ENCODE peak calls at places on chromosomes 6 and 20, in ten cellular contexts. One of them, this sample, is unnamed.

GRCh38 chr6:138931660-138932059 is 56.4 kb downstream of the REPS1 start:
- DNase-seq in amniotic stem cell: no peak
- DNase-seq in CD4-positive, alpha-beta T cell: no peak
- DNase-seq in endothelial cell: no peak
- DNase-seq in midbrain: no peak
- DNase-seq in AML-193: no peak
- DNase-seq in stimulated activated CD4-positive, alpha-beta T cell treated with anti-CD3 and anti-CD28 coated beads, Interleukin-2, amount 100 ng/mL, for 24 hours: no peak
- DNase-seq in CD4-positive, CD25-positive, alpha-beta regulatory T cell: no peak
- DNase-seq in left ventricle myocardium superior: no peak
- DNase-seq in EL: no peak
- DNase-seq in this sample: no peak

GRCh38 chr6:41239467-41240159 is 11.5 kb downstream of the TREML4 start:
- DNase-seq in amniotic stem cell: no peak
- DNase-seq in CD4-positive, alpha-beta T cell: no peak
- DNase-seq in endothelial cell: peak
- DNase-seq in midbrain: no peak
- DNase-seq in AML-193: no peak
- DNase-seq in stimulated activated CD4-positive, alpha-beta T cell treated with anti-CD3 and anti-CD28 coated beads, Interleukin-2, amount 100 ng/mL, for 24 hours: no peak
- DNase-seq in CD4-positive, CD25-positive, alpha-beta regulatory T cell: no peak
- DNase-seq in left ventricle myocardium superior: no peak
- DNase-seq in EL: no peak
- DNase-seq in this sample: no peak

GRCh38 chr6:27209659-27210269 is 37.7 kb upstream of the PRSS16 start:
- DNase-seq in amniotic stem cell: no peak
- DNase-seq in CD4-positive, alpha-beta T cell: no peak
- DNase-seq in endothelial cell: no peak
- DNase-seq in midbrain: no peak
- DNase-seq in AML-193: no peak
- DNase-seq in stimulated activated CD4-positive, alpha-beta T cell treated with anti-CD3 and anti-CD28 coated beads, Interleukin-2, amount 100 ng/mL, for 24 hours: no peak
- DNase-seq in CD4-positive, CD25-positive, alpha-beta regulatory T cell: no peak
- DNase-seq in left ventricle myocardium superior: no peak
- DNase-seq in EL: peak
- DNase-seq in this sample: no peak

GRCh38 chr6:104603108-104603745 is 256.5 kb downstream of the HACE1 start:
- DNase-seq in amniotic stem cell: no peak
- DNase-seq in CD4-positive, alpha-beta T cell: no peak
- DNase-seq in endothelial cell: no peak
- DNase-seq in midbrain: no peak
- DNase-seq in AML-193: no peak
- DNase-seq in stimulated activated CD4-positive, alpha-beta T cell treated with anti-CD3 and anti-CD28 coated beads, Interleukin-2, amount 100 ng/mL, for 24 hours: no peak
- DNase-seq in CD4-positive, CD25-positive, alpha-beta regulatory T cell: no peak
- DNase-seq in left ventricle myocardium superior: no peak
- DNase-seq in EL: no peak
- DNase-seq in this sample: no peak

GRCh38 chr6:145267076-145267867 is 468.0 kb downstream of the EPM2A start:
- DNase-seq in amniotic stem cell: no peak
- DNase-seq in CD4-positive, alpha-beta T cell: no peak
- DNase-seq in endothelial cell: no peak
- DNase-seq in midbrain: no peak
- DNase-seq in AML-193: no peak
- DNase-seq in stimulated activated CD4-positive, alpha-beta T cell treated with anti-CD3 and anti-CD28 coated beads, Interleukin-2, amount 100 ng/mL, for 24 hours: no peak
- DNase-seq in CD4-positive, CD25-positive, alpha-beta regulatory T cell: no peak
- DNase-seq in left ventricle myocardium superior: no peak
- DNase-seq in EL: no peak
- DNase-seq in this sample: no peak

GRCh38 chr20:20407891-20408805 is 40.2 kb downstream of the INSM1 start:
- DNase-seq in amniotic stem cell: no peak
- DNase-seq in CD4-positive, alpha-beta T cell: no peak
- DNase-seq in endothelial cell: no peak
- DNase-seq in midbrain: peak
- DNase-seq in AML-193: no peak
- DNase-seq in stimulated activated CD4-positive, alpha-beta T cell treated with anti-CD3 and anti-CD28 coated beads, Interleukin-2, amount 100 ng/mL, for 24 hours: no peak
- DNase-seq in CD4-positive, CD25-positive, alpha-beta regulatory T cell: no peak
- DNase-seq in left ventricle myocardium superior: no peak
- DNase-seq in EL: peak
- DNase-seq in this sample: no peak

GRCh38 chr20:48631114-48632016 is 196.4 kb downstream of the PREX1 start:
- DNase-seq in amniotic stem cell: no peak
- DNase-seq in CD4-positive, alpha-beta T cell: no peak
- DNase-seq in endothelial cell: no peak
- DNase-seq in midbrain: no peak
- DNase-seq in AML-193: no peak
- DNase-seq in stimulated activated CD4-positive, alpha-beta T cell treated with anti-CD3 and anti-CD28 coated beads, Interleukin-2, amount 100 ng/mL, for 24 hours: no peak
- DNase-seq in CD4-positive, CD25-positive, alpha-beta regulatory T cell: no peak
- DNase-seq in left ventricle myocardium superior: no peak
- DNase-seq in EL: peak
- DNase-seq in this sample: no peak

GRCh38 chr6:142783499-142783898 is 161.5 kb downstream of the HIVEP2 start:
- DNase-seq in amniotic stem cell: no peak
- DNase-seq in CD4-positive, alpha-beta T cell: no peak
- DNase-seq in endothelial cell: no peak
- DNase-seq in midbrain: no peak
- DNase-seq in AML-193: no peak
- DNase-seq in stimulated activated CD4-positive, alpha-beta T cell treated with anti-CD3 and anti-CD28 coated beads, Interleukin-2, amount 100 ng/mL, for 24 hours: no peak
- DNase-seq in CD4-positive, CD25-positive, alpha-beta regulatory T cell: no peak
- DNase-seq in left ventricle myocardium superior: no peak
- DNase-seq in EL: peak
- DNase-seq in this sample: no peak

GRCh38 chr6:36050305-36050704 is 22.7 kb downstream of the MAPK14 start:
- DNase-seq in amniotic stem cell: no peak
- DNase-seq in CD4-positive, alpha-beta T cell: no peak
- DNase-seq in endothelial cell: no peak
- DNase-seq in midbrain: no peak
- DNase-seq in AML-193: no peak
- DNase-seq in stimulated activated CD4-positive, alpha-beta T cell treated with anti-CD3 and anti-CD28 coated beads, Interleukin-2, amount 100 ng/mL, for 24 hours: no peak
- DNase-seq in CD4-positive, CD25-positive, alpha-beta regulatory T cell: peak
- DNase-seq in left ventricle myocardium superior: no peak
- DNase-seq in EL: no peak
- DNase-seq in this sample: no peak

GRCh38 chr6:146361367-146361924 is 182.2 kb upstream of the RAB32 start:
- DNase-seq in amniotic stem cell: no peak
- DNase-seq in CD4-positive, alpha-beta T cell: no peak
- DNase-seq in endothelial cell: no peak
- DNase-seq in midbrain: no peak
- DNase-seq in AML-193: no peak
- DNase-seq in stimulated activated CD4-positive, alpha-beta T cell treated with anti-CD3 and anti-CD28 coated beads, Interleukin-2, amount 100 ng/mL, for 24 hours: no peak
- DNase-seq in CD4-positive, CD25-positive, alpha-beta regulatory T cell: no peak
- DNase-seq in left ventricle myocardium superior: peak
- DNase-seq in EL: peak
- DNase-seq in this sample: no peak

GRCh38 chr20:62732356-62732755 is 23.7 kb downstream of the NTSR1 start:
- DNase-seq in amniotic stem cell: no peak
- DNase-seq in CD4-positive, alpha-beta T cell: no peak
- DNase-seq in endothelial cell: no peak
- DNase-seq in midbrain: no peak
- DNase-seq in AML-193: peak
- DNase-seq in stimulated activated CD4-positive, alpha-beta T cell treated with anti-CD3 and anti-CD28 coated beads, Interleukin-2, amount 100 ng/mL, for 24 hours: no peak
- DNase-seq in CD4-positive, CD25-positive, alpha-beta regulatory T cell: no peak
- DNase-seq in left ventricle myocardium superior: no peak
- DNase-seq in EL: no peak
- DNase-seq in this sample: no peak

GRCh38 chr6:22980446-22980845 is 411.1 kb downstream of the HDGFL1 start:
- DNase-seq in amniotic stem cell: no peak
- DNase-seq in CD4-positive, alpha-beta T cell: no peak
- DNase-seq in endothelial cell: no peak
- DNase-seq in midbrain: no peak
- DNase-seq in AML-193: no peak
- DNase-seq in stimulated activated CD4-positive, alpha-beta T cell treated with anti-CD3 and anti-CD28 coated beads, Interleukin-2, amount 100 ng/mL, for 24 hours: no peak
- DNase-seq in CD4-positive, CD25-positive, alpha-beta regulatory T cell: no peak
- DNase-seq in left ventricle myocardium superior: no peak
- DNase-seq in EL: peak
- DNase-seq in this sample: no peak

GRCh38 chr6:155327326-155328073 is 13.2 kb upstream of the TFB1M start:
- DNase-seq in amniotic stem cell: peak
- DNase-seq in CD4-positive, alpha-beta T cell: peak
- DNase-seq in endothelial cell: peak
- DNase-seq in midbrain: peak
- DNase-seq in AML-193: peak
- DNase-seq in stimulated activated CD4-positive, alpha-beta T cell treated with anti-CD3 and anti-CD28 coated beads, Interleukin-2, amount 100 ng/mL, for 24 hours: peak
- DNase-seq in CD4-positive, CD25-positive, alpha-beta regulatory T cell: peak
- DNase-seq in left ventricle myocardium superior: peak
- DNase-seq in EL: peak
- DNase-seq in this sample: peak

GRCh38 chr6:13575377-13575775 is 975 bp downstream of the SIRT5 start:
- DNase-seq in amniotic stem cell: no peak
- DNase-seq in CD4-positive, alpha-beta T cell: peak
- DNase-seq in endothelial cell: no peak
- DNase-seq in midbrain: no peak
- DNase-seq in AML-193: no peak
- DNase-seq in stimulated activated CD4-positive, alpha-beta T cell treated with anti-CD3 and anti-CD28 coated beads, Interleukin-2, amount 100 ng/mL, for 24 hours: no peak
- DNase-seq in CD4-positive, CD25-positive, alpha-beta regulatory T cell: no peak
- DNase-seq in left ventricle myocardium superior: no peak
- DNase-seq in EL: no peak
- DNase-seq in this sample: no peak

GRCh38 chr6:62150048-62150663 is 135.9 kb downstream of the KHDRBS2 start:
- DNase-seq in amniotic stem cell: no peak
- DNase-seq in CD4-positive, alpha-beta T cell: no peak
- DNase-seq in endothelial cell: peak
- DNase-seq in midbrain: peak
- DNase-seq in AML-193: peak
- DNase-seq in stimulated activated CD4-positive, alpha-beta T cell treated with anti-CD3 and anti-CD28 coated beads, Interleukin-2, amount 100 ng/mL, for 24 hours: no peak
- DNase-seq in CD4-positive, CD25-positive, alpha-beta regulatory T cell: no peak
- DNase-seq in left ventricle myocardium superior: no peak
- DNase-seq in EL: peak
- DNase-seq in this sample: peak

GRCh38 chr6:36599791-36600209 is 5.6 kb downstream of the SRSF3 start:
- DNase-seq in amniotic stem cell: no peak
- DNase-seq in CD4-positive, alpha-beta T cell: peak
- DNase-seq in endothelial cell: peak
- DNase-seq in midbrain: peak
- DNase-seq in AML-193: no peak
- DNase-seq in stimulated activated CD4-positive, alpha-beta T cell treated with anti-CD3 and anti-CD28 coated beads, Interleukin-2, amount 100 ng/mL, for 24 hours: peak
- DNase-seq in CD4-positive, CD25-positive, alpha-beta regulatory T cell: peak
- DNase-seq in left ventricle myocardium superior: peak
- DNase-seq in EL: peak
- DNase-seq in this sample: no peak

GRCh38 chr20:46311039-46311650 is 2.8 kb upstream of the CDH22 start:
- DNase-seq in amniotic stem cell: no peak
- DNase-seq in CD4-positive, alpha-beta T cell: no peak
- DNase-seq in endothelial cell: no peak
- DNase-seq in midbrain: no peak
- DNase-seq in AML-193: peak
- DNase-seq in stimulated activated CD4-positive, alpha-beta T cell treated with anti-CD3 and anti-CD28 coated beads, Interleukin-2, amount 100 ng/mL, for 24 hours: no peak
- DNase-seq in CD4-positive, CD25-positive, alpha-beta regulatory T cell: no peak
- DNase-seq in left ventricle myocardium superior: no peak
- DNase-seq in EL: peak
- DNase-seq in this sample: no peak

GRCh38 chr6:67952121-67952520 is 683.0 kb upstream of the ADGRB3 start:
- DNase-seq in amniotic stem cell: no peak
- DNase-seq in CD4-positive, alpha-beta T cell: no peak
- DNase-seq in endothelial cell: no peak
- DNase-seq in midbrain: no peak
- DNase-seq in AML-193: no peak
- DNase-seq in stimulated activated CD4-positive, alpha-beta T cell treated with anti-CD3 and anti-CD28 coated beads, Interleukin-2, amount 100 ng/mL, for 24 hours: no peak
- DNase-seq in CD4-positive, CD25-positive, alpha-beta regulatory T cell: no peak
- DNase-seq in left ventricle myocardium superior: no peak
- DNase-seq in EL: no peak
- DNase-seq in this sample: no peak

GRCh38 chr6:163956571-163957407 is 542.3 kb downstream of the QKI start:
- DNase-seq in amniotic stem cell: peak
- DNase-seq in CD4-positive, alpha-beta T cell: peak
- DNase-seq in endothelial cell: peak
- DNase-seq in midbrain: peak
- DNase-seq in AML-193: peak
- DNase-seq in stimulated activated CD4-positive, alpha-beta T cell treated with anti-CD3 and anti-CD28 coated beads, Interleukin-2, amount 100 ng/mL, for 24 hours: peak
- DNase-seq in CD4-positive, CD25-positive, alpha-beta regulatory T cell: peak
- DNase-seq in left ventricle myocardium superior: peak
- DNase-seq in EL: peak
- DNase-seq in this sample: peak

GRCh38 chr20:63889241-63890200 is 5.4 kb upstream of the DNAJC5 start:
- DNase-seq in amniotic stem cell: no peak
- DNase-seq in CD4-positive, alpha-beta T cell: no peak
- DNase-seq in endothelial cell: no peak
- DNase-seq in midbrain: no peak
- DNase-seq in AML-193: no peak
- DNase-seq in stimulated activated CD4-positive, alpha-beta T cell treated with anti-CD3 and anti-CD28 coated beads, Interleukin-2, amount 100 ng/mL, for 24 hours: no peak
- DNase-seq in CD4-positive, CD25-positive, alpha-beta regulatory T cell: no peak
- DNase-seq in left ventricle myocardium superior: no peak
- DNase-seq in EL: no peak
- DNase-seq in this sample: no peak

GRCh38 chr20:35626386-35627001 is 10.9 kb downstream of the SPAG4 start:
- DNase-seq in amniotic stem cell: no peak
- DNase-seq in CD4-positive, alpha-beta T cell: no peak
- DNase-seq in endothelial cell: no peak
- DNase-seq in midbrain: no peak
- DNase-seq in AML-193: no peak
- DNase-seq in stimulated activated CD4-positive, alpha-beta T cell treated with anti-CD3 and anti-CD28 coated beads, Interleukin-2, amount 100 ng/mL, for 24 hours: peak
- DNase-seq in CD4-positive, CD25-positive, alpha-beta regulatory T cell: no peak
- DNase-seq in left ventricle myocardium superior: no peak
- DNase-seq in EL: no peak
- DNase-seq in this sample: no peak

GRCh38 chr6:73768630-73769029 is 72.6 kb downstream of the CD109 start:
- DNase-seq in amniotic stem cell: no peak
- DNase-seq in CD4-positive, alpha-beta T cell: no peak
- DNase-seq in endothelial cell: no peak
- DNase-seq in midbrain: no peak
- DNase-seq in AML-193: no peak
- DNase-seq in stimulated activated CD4-positive, alpha-beta T cell treated with anti-CD3 and anti-CD28 coated beads, Interleukin-2, amount 100 ng/mL, for 24 hours: no peak
- DNase-seq in CD4-positive, CD25-positive, alpha-beta regulatory T cell: no peak
- DNase-seq in left ventricle myocardium superior: no peak
- DNase-seq in EL: no peak
- DNase-seq in this sample: no peak

GRCh38 chr6:46191961-46192360 is 21.2 kb upstream of the ENPP5 start:
- DNase-seq in amniotic stem cell: peak
- DNase-seq in CD4-positive, alpha-beta T cell: no peak
- DNase-seq in endothelial cell: no peak
- DNase-seq in midbrain: no peak
- DNase-seq in AML-193: no peak
- DNase-seq in stimulated activated CD4-positive, alpha-beta T cell treated with anti-CD3 and anti-CD28 coated beads, Interleukin-2, amount 100 ng/mL, for 24 hours: no peak
- DNase-seq in CD4-positive, CD25-positive, alpha-beta regulatory T cell: no peak
- DNase-seq in left ventricle myocardium superior: no peak
- DNase-seq in EL: peak
- DNase-seq in this sample: no peak

GRCh38 chr6:21987501-21987957 is 309.3 kb downstream of the PRL start:
- DNase-seq in amniotic stem cell: peak
- DNase-seq in CD4-positive, alpha-beta T cell: no peak
- DNase-seq in endothelial cell: peak
- DNase-seq in midbrain: no peak
- DNase-seq in AML-193: no peak
- DNase-seq in stimulated activated CD4-positive, alpha-beta T cell treated with anti-CD3 and anti-CD28 coated beads, Interleukin-2, amount 100 ng/mL, for 24 hours: no peak
- DNase-seq in CD4-positive, CD25-positive, alpha-beta regulatory T cell: no peak
- DNase-seq in left ventricle myocardium superior: peak
- DNase-seq in EL: peak
- DNase-seq in this sample: peak

GRCh38 chr6:63573899-63574553 is 1.7 kb downstream of the LOC128125822 start:
- DNase-seq in amniotic stem cell: no peak
- DNase-seq in CD4-positive, alpha-beta T cell: peak
- DNase-seq in endothelial cell: peak
- DNase-seq in midbrain: no peak
- DNase-seq in AML-193: peak
- DNase-seq in stimulated activated CD4-positive, alpha-beta T cell treated with anti-CD3 and anti-CD28 coated beads, Interleukin-2, amount 100 ng/mL, for 24 hours: peak
- DNase-seq in CD4-positive, CD25-positive, alpha-beta regulatory T cell: peak
- DNase-seq in left ventricle myocardium superior: no peak
- DNase-seq in EL: peak
- DNase-seq in this sample: peak

GRCh38 chr6:113203135-113203534 is 654.0 kb upstream of the MARCKS start:
- DNase-seq in amniotic stem cell: no peak
- DNase-seq in CD4-positive, alpha-beta T cell: no peak
- DNase-seq in endothelial cell: no peak
- DNase-seq in midbrain: no peak
- DNase-seq in AML-193: no peak
- DNase-seq in stimulated activated CD4-positive, alpha-beta T cell treated with anti-CD3 and anti-CD28 coated beads, Interleukin-2, amount 100 ng/mL, for 24 hours: no peak
- DNase-seq in CD4-positive, CD25-positive, alpha-beta regulatory T cell: no peak
- DNase-seq in left ventricle myocardium superior: no peak
- DNase-seq in EL: no peak
- DNase-seq in this sample: no peak

GRCh38 chr6:3899061-3899460 is 49.9 kb downstream of the FAM50B start:
- DNase-seq in amniotic stem cell: no peak
- DNase-seq in CD4-positive, alpha-beta T cell: no peak
- DNase-seq in endothelial cell: no peak
- DNase-seq in midbrain: no peak
- DNase-seq in AML-193: no peak
- DNase-seq in stimulated activated CD4-positive, alpha-beta T cell treated with anti-CD3 and anti-CD28 coated beads, Interleukin-2, amount 100 ng/mL, for 24 hours: no peak
- DNase-seq in CD4-positive, CD25-positive, alpha-beta regulatory T cell: no peak
- DNase-seq in left ventricle myocardium superior: no peak
- DNase-seq in EL: no peak
- DNase-seq in this sample: no peak

GRCh38 chr6:33620158-33620583 is 951 bp upstream of the ITPR3 start:
- DNase-seq in amniotic stem cell: no peak
- DNase-seq in CD4-positive, alpha-beta T cell: peak
- DNase-seq in endothelial cell: peak
- DNase-seq in midbrain: no peak
- DNase-seq in AML-193: peak
- DNase-seq in stimulated activated CD4-positive, alpha-beta T cell treated with anti-CD3 and anti-CD28 coated beads, Interleukin-2, amount 100 ng/mL, for 24 hours: peak
- DNase-seq in CD4-positive, CD25-positive, alpha-beta regulatory T cell: peak
- DNase-seq in left ventricle myocardium superior: peak
- DNase-seq in EL: peak
- DNase-seq in this sample: peak

This sample was measured in naive B cell.